ENCODE peak calls at places on chromosome 4, in eight cellular contexts. L, G, V, H, K, N, O and B are unnamed samples.

GRCh38 chr4:2913168-2913567 is 50.0 kb downstream of the NOP14 start:
- DNase-seq in L (no peak), G (no peak), V (no peak), H (no peak), K (no peak), N (no peak), O (no peak), B (no peak)

GRCh38 chr4:46484881-46485280 is 95.0 kb upstream of the GABRA2 start:
- DNase-seq in L (peak; percentile 47), G (peak; percentile 14), V (no peak), H (no peak), K (no peak), N (no peak), O (no peak), B (no peak)

GRCh38 chr4:158094413-158095110 is 78.3 kb downstream of the GASK1B start:
- DNase-seq in L (peak; percentile 45), G (peak; percentile 71), V (no peak), H (no peak), K (no peak), N (no peak), O (no peak), B (peak; percentile 71)

GRCh38 chr4:188032583-188032982 is 37.0 kb downstream of the ZFP42 start:
- DNase-seq in L (no peak), G (no peak), V (no peak), H (no peak), K (no peak), N (no peak), O (no peak), B (no peak)

GRCh38 chr4:7909966-7910720 is 29.5 kb downstream of the AFAP1 start:
- DNase-seq in L (peak; percentile 81), G (peak; percentile 75), V (peak; percentile 83), H (no peak), K (no peak), N (no peak), O (no peak), B (peak; percentile 86)

GRCh38 chr4:86532851-86533250 is 61.3 kb upstream of the PTPN13 start:
- DNase-seq in L (no peak), G (no peak), V (no peak), H (no peak), K (no peak), N (no peak), O (no peak), B (no peak)

GRCh38 chr4:38040619-38041018 is 80.4 kb downstream of the PTTG2 start:
- DNase-seq in L (no peak), G (no peak), V (no peak), H (no peak), K (no peak), N (no peak), O (no peak), B (no peak)

GRCh38 chr4:101348367-101348827 is 1.1 kb upstream of the PPP3CA start:
- DNase-seq in L (no peak), G (no peak), V (peak; percentile 30), H (no peak), K (peak; percentile 44), N (no peak), O (no peak), B (no peak)

GRCh38 chr4:27084685-27085356 is 224.2 kb downstream of the STIM2 start:
- DNase-seq in L (peak; percentile 10), G (peak; percentile 19), V (no peak), H (no peak), K (peak; percentile 32), N (peak; percentile 22), O (no peak), B (peak; percentile 9)

GRCh38 chr4:127355738-127356137 is 277.0 kb upstream of the INTU start:
- DNase-seq in L (peak; percentile 5), G (no peak), V (no peak), H (no peak), K (no peak), N (no peak), O (no peak), B (no peak)

GRCh38 chr4:72112514-72113156 is 80.8 kb downstream of the NPFFR2 start:
- DNase-seq in L (peak; percentile 0), G (peak; percentile 31), V (peak; percentile 38), H (no peak), K (no peak), N (no peak), O (peak; percentile 11), B (peak; percentile 17)

GRCh38 chr4:288891-289290 is 16.4 kb downstream of the ZNF732 start:
- DNase-seq in L (no peak), G (peak; percentile 69), V (no peak), H (no peak), K (no peak), N (no peak), O (no peak), B (no peak)

GRCh38 chr4:182351485-182351884 is 108.3 kb downstream of the TENM3 start:
- DNase-seq in L (no peak), G (no peak), V (no peak), H (no peak), K (no peak), N (no peak), O (no peak), B (no peak)

GRCh38 chr4:40990202-40990898 is 224.0 kb downstream of the APBB2 start:
- DNase-seq in L (peak; percentile 97), G (peak; percentile 97), V (peak; percentile 99), H (no peak), K (no peak), N (no peak), O (no peak), B (peak; percentile 98)

GRCh38 chr4:64520393-64520792 is 111.1 kb upstream of the TECRL start:
- DNase-seq in L (no peak), G (no peak), V (no peak), H (no peak), K (no peak), N (no peak), O (no peak), B (no peak)

GRCh38 chr4:145760961-145761929 is 81.3 kb downstream of the C4orf51 start:
- DNase-seq in L (no peak), G (no peak), V (no peak), H (no peak), K (peak; percentile 15), N (no peak), O (no peak), B (no peak)

GRCh38 chr4:177119693-177120092 is 190.0 kb upstream of the NEIL3 start:
- DNase-seq in L (no peak), G (no peak), V (peak; percentile 77), H (no peak), K (no peak), N (no peak), O (no peak), B (peak; percentile 77)

GRCh38 chr4:154528866-154529265 is 21.3 kb downstream of the PLRG1 start:
- DNase-seq in L (peak; percentile 17), G (no peak), V (no peak), H (no peak), K (no peak), N (no peak), O (no peak), B (no peak)

GRCh38 chr4:178086324-178086723 is 644.1 kb upstream of the AGA start:
- DNase-seq in L (no peak), G (no peak), V (no peak), H (no peak), K (no peak), N (no peak), O (no peak), B (no peak)

GRCh38 chr4:27711041-27711440 is 850.4 kb downstream of the STIM2 start:
- DNase-seq in L (no peak), G (no peak), V (no peak), H (no peak), K (no peak), N (no peak), O (no peak), B (no peak)

GRCh38 chr4:28879178-28879577 is 1841.0 kb upstream of the PCDH7 start:
- DNase-seq in L (no peak), G (peak; percentile 1), V (no peak), H (no peak), K (no peak), N (no peak), O (no peak), B (peak; percentile 30)

GRCh38 chr4:157014621-157015591 is 43.3 kb upstream of the PDGFC start:
- DNase-seq in L (peak; percentile 90), G (peak; percentile 96), V (peak; percentile 85), H (no peak), K (no peak), N (no peak), O (no peak), B (peak; percentile 88)

GRCh38 chr4:86769794-86770193 is 79.4 kb downstream of the SLC10A6 start:
- DNase-seq in L (no peak), G (no peak), V (no peak), H (no peak), K (no peak), N (no peak), O (no peak), B (no peak)

GRCh38 chr4:75429208-75429607 is 85.0 kb downstream of the RCHY1 start:
- DNase-seq in L (no peak), G (no peak), V (no peak), H (no peak), K (no peak), N (no peak), O (no peak), B (no peak)

GRCh38 chr4:71473541-71474240 is 134.9 kb downstream of the SLC4A4 start:
- DNase-seq in L (no peak), G (no peak), V (peak; percentile 43), H (no peak), K (no peak), N (no peak), O (no peak), B (peak; percentile 30)

GRCh38 chr4:108415389-108415788 is 205.0 kb upstream of the RPL34 start:
- DNase-seq in L (no peak), G (no peak), V (no peak), H (no peak), K (no peak), N (no peak), O (no peak), B (no peak)

GRCh38 chr4:56641494-56642051 is 39.5 kb downstream of the HOPX start:
- DNase-seq in L (peak; percentile 82), G (peak; percentile 93), V (peak; percentile 86), H (no peak), K (no peak), N (no peak), O (no peak), B (peak; percentile 93)

GRCh38 chr4:164109517-164109916 is 615.0 kb downstream of the TMA16 start:
- DNase-seq in L (no peak), G (no peak), V (no peak), H (no peak), K (no peak), N (no peak), O (no peak), B (no peak)

GRCh38 chr4:83959160-83959559 is 423.3 kb downstream of the GPAT3 start:
- DNase-seq in L (no peak), G (no peak), V (no peak), H (no peak), K (no peak), N (no peak), O (no peak), B (no peak)

GRCh38 chr4:153788064-153788418 is 842 bp downstream of the SFRP2 start:
- DNase-seq in L (no peak), G (no peak), V (no peak), H (no peak), K (no peak), N (no peak), O (no peak), B (no peak)

GRCh38 chr4:79823148-79823763 is 249.8 kb downstream of the ANTXR2 start:
- DNase-seq in L (peak; percentile 18), G (peak; percentile 13), V (peak; percentile 29), H (no peak), K (no peak), N (peak; percentile 71), O (no peak), B (peak; percentile 62)

GRCh38 chr4:95985051-95985450 is 145.2 kb downstream of the PDHA2 start:
- DNase-seq in L (no peak), G (no peak), V (no peak), H (no peak), K (no peak), N (no peak), O (no peak), B (no peak)

GRCh38 chr4:128715616-128716015 is 93.9 kb upstream of the JADE1 start:
- DNase-seq in L (peak; percentile 46), G (peak; percentile 80), V (peak; percentile 90), H (no peak), K (no peak), N (no peak), O (no peak), B (peak; percentile 75)

GRCh38 chr4:138609943-138610350 is 367.8 kb upstream of the SLC7A11 start:
- DNase-seq in L (peak; percentile 54), G (peak; percentile 82), V (peak; percentile 60), H (no peak), K (no peak), N (no peak), O (no peak), B (peak; percentile 97)